ENCODE peak calls at places on chromosomes 5 and 9, in five cellular contexts. X, S, A, W and T are unnamed samples.

GRCh38 chr5:55418994-55419991 is 111.5 kb downstream of the MTREX start:
- DNase-seq in A (peak; percentile 44), W (no peak), S (no peak), X (no peak), T (no peak)

GRCh38 chr5:105428461-105429129 is 1866.0 kb upstream of the NUDT12 start:
- DNase-seq in X (no peak), A (no peak), S (no peak), W (no peak), T (no peak)

GRCh38 chr5:88879724-88880123 is 3.3 kb downstream of the MEF2C start:
- DNase-seq in A (no peak), X (no peak), S (no peak), W (no peak), T (no peak)

GRCh38 chr9:32430720-32431119 is 46.3 kb downstream of the ACO1 start:
- DNase-seq in W (no peak), A (no peak), X (no peak), S (no peak), T (no peak)

GRCh38 chr5:143679777-143680176 is 132.2 kb upstream of the HMHB1 start:
- DNase-seq in X (no peak), S (no peak), A (no peak), W (no peak), T (peak; percentile 54)

GRCh38 chr5:90802695-90803317 is 244.2 kb downstream of the ADGRV1 start:
- DNase-seq in W (peak; percentile 24), S (no peak), A (no peak), X (no peak), T (peak; percentile 53)

GRCh38 chr9:96073531-96074284 is 198.2 kb downstream of the ERCC6L2 start:
- DNase-seq in W (no peak), A (no peak), X (no peak), S (peak; percentile 37), T (no peak)

GRCh38 chr5:14834584-14835540 is 36.7 kb downstream of the ANKH start:
- DNase-seq in X (no peak), S (no peak), A (no peak), W (no peak), T (no peak)

GRCh38 chr9:92716557-92716956 is 46.6 kb upstream of the IPPK start:
- DNase-seq in A (no peak), S (peak; percentile 77), W (peak; percentile 38), X (peak; percentile 76), T (no peak)

GRCh38 chr5:131983244-131983771 is 28.1 kb downstream of the ACSL6 start:
- DNase-seq in A (no peak), X (no peak), W (no peak), S (peak; percentile 22), T (no peak)

GRCh38 chr9:131657031-131657377 is 82.9 kb downstream of the RAPGEF1 start:
- DNase-seq in S (no peak), A (no peak), W (no peak), X (no peak), T (no peak)

GRCh38 chr5:66769839-66770617 is 173.8 kb downstream of the MAST4 start:
- DNase-seq in X (no peak), W (no peak), S (no peak), A (no peak), T (no peak)

GRCh38 chr5:53481887-53482716 is 1.7 kb downstream of the FST start:
- DNase-seq in A (no peak), W (no peak), S (peak; percentile 93), X (peak; percentile 80), T (peak; percentile 69)
- TF ChIP-seq CTCF in A (no peak), W (no peak), S (no peak), X (peak; percentile 22), T (no peak)

GRCh38 chr9:70421020-70421271 is 6.5 kb upstream of the KLF9 start:
- DNase-seq in S (no peak), A (no peak), X (no peak), W (no peak), T (no peak)
- H3K4me3 ChIP-seq in S (peak overlapping the region; percentile 85), A (peak overlapping the region; percentile 62), X (peak overlapping the region; percentile 60), W (peak overlapping the region; percentile 66), T (peak overlapping the region; percentile 82)

DNA sequence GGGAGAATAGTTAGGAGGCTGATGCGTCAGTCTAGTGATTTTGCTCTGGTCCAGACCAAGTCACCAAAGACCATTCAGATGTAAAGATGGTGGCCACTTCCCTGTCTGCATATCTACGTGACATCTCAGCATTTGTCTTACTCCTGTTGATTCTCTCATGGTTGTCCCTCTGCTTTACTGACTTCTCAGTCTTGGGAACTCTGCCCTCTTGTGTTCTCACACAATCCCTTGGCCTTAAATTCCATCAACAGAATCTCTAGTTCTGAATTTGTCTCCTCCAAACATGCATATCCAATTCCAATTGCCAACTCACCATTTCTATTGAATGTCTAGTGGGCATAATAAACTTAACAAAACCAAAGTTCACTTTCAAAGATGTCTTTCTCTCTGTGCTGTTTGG is 147.8 kb downstream of the SLC24A2 start:
- DNase-seq in X (no peak), W (no peak), A (peak; percentile 1), S (no peak), T (no peak)
- TF ChIP-seq CTCF in X (no peak), W (no peak), A (peak; percentile 20), S (no peak), T (no peak)

GRCh38 chr5:34657550-34657921 is 1.4 kb downstream of the RAI14 start:
- DNase-seq in W (no peak), S (peak; percentile 70), A (no peak), X (no peak), T (no peak)

GRCh38 chr5:34660444-34660843 is 4.3 kb downstream of the RAI14 start:
- DNase-seq in S (no peak), W (no peak), A (peak; percentile 95), X (no peak), T (peak; percentile 71)

GRCh38 chr5:34658023-34658422 is 1.9 kb downstream of the RAI14 start:
- DNase-seq in X (no peak), W (no peak), S (no peak), A (no peak), T (no peak)

GRCh38 chr5:34656700-34657549 is 797 bp downstream of the RAI14 start:
- DNase-seq in W (no peak), X (peak; percentile 17), S (peak; percentile 78), A (no peak), T (no peak)

DNA sequence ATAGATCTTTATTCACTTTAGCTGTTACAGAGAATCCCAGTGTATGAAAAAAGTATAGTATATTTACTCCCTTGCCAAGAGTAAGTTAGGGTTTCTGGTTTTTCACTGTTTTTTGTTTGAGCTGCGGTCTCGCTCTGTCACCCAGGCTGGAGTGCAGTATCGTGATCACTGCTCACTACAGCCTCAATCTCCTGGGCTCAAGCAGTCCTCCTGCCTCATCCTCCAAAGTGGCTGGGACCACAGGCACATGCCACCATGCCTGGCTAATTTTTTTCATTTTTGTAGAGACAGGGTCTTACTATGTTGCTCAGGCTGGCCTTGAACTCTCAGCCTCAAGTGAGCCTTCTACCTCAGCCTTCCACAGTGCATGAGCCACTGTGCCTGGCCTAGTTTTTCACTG is 3.0 kb downstream of the RAI14 start:
- DNase-seq in X (no peak), S (no peak), W (no peak), A (no peak), T (no peak)
- H3K4me3 ChIP-seq in X (no peak overlapping the region), S (no peak overlapping the region), W (no peak overlapping the region), A (no peak overlapping the region), T (peak overlapping the region; percentile 82)

GRCh38 chr9:135037521-135038250 is 49.8 kb upstream of the OLFM1 start:
- DNase-seq in X (no peak), W (no peak), A (no peak), S (no peak), T (no peak)
- TF ChIP-seq CTCF in X (no peak), W (no peak), A (no peak), S (no peak), T (no peak)